ENCODE peak calls at places on chromosomes 16 and 17, in five cellular contexts. I, Z, P, D and T are unnamed samples.
A peak's percentile ranks its signal among the peaks of the same experiment; 100 is the strongest.

GRCh38 chr17:45150911-45151809 is 2.9 kb downstream of the HEXIM1 start:
- DNase-seq in Z (no peak), D (no peak), I (no peak), P (no peak), T (no peak)

GRCh38 chr17:34765291-34765690 is 185.9 kb downstream of the TMEM132E start:
- DNase-seq in Z (no peak), I (no peak), P (no peak), D (no peak), T (no peak)

GRCh38 chr16:85415196-85415988 is 197.7 kb upstream of the GSE1 start:
- DNase-seq in I (no peak), P (no peak), Z (no peak), D (peak; percentile 9), T (no peak)

GRCh38 chr17:55072910-55073309 is 104.3 kb downstream of the STXBP4 start:
- DNase-seq in P (no peak), Z (no peak), D (no peak), I (no peak), T (no peak)

GRCh38 chr16:11390573-11391495 is 45.6 kb downstream of the RMI2 start:
- DNase-seq in Z (no peak), I (no peak), P (no peak), D (no peak), T (peak; percentile 25)

GRCh38 chr16:7182510-7183109 is 150.0 kb upstream of the RBFOX1 start:
- DNase-seq in I (peak; percentile 21), Z (no peak), P (peak; percentile 10), D (no peak), T (no peak)

GRCh38 chr16:79003026-79003617 is 597.4 kb downstream of the MAF start:
- DNase-seq in D (no peak), Z (no peak), P (no peak), I (no peak), T (no peak)

GRCh38 chr16:9801651-9802050 is 380.6 kb downstream of the GRIN2A start:
- DNase-seq in D (no peak), I (no peak), P (no peak), Z (no peak), T (no peak)

GRCh38 chr17:56358651-56359050 is 205.4 kb downstream of the ANKFN1 start:
- DNase-seq in P (no peak), I (no peak), Z (peak; percentile 22), D (no peak), T (no peak)

GRCh38 chr16:80667258-80667560 is 126.4 kb downstream of the DYNLRB2 start:
- DNase-seq in D (no peak), Z (no peak), I (no peak), P (no peak), T (no peak)

GRCh38 chr16:51374346-51374745 is 223.3 kb upstream of the SALL1 start:
- DNase-seq in P (no peak), D (no peak), Z (no peak), I (no peak), T (no peak)

GRCh38 chr17:1485748-1486376 is 6.6 kb downstream of the MYO1C start:
- DNase-seq in D (peak; percentile 76), P (peak; percentile 66), I (peak; percentile 54), Z (no peak), T (peak; percentile 70)

GRCh38 chr16:46972971-46973456 is 460 bp downstream of the DNAJA2 start:
- DNase-seq in D (peak; percentile 50), P (peak; percentile 70), Z (no peak), I (peak; percentile 51), T (peak; percentile 53)

GRCh38 chr16:86516618-86517003 is 6.3 kb downstream of the FOXF1 start:
- DNase-seq in Z (no peak), P (no peak), I (no peak), D (no peak), T (no peak)

GRCh38 chr16:66441586-66442375 is 14.7 kb downstream of the BEAN1 start:
- DNase-seq in I (no peak), Z (no peak), D (no peak), P (no peak), T (no peak)

GRCh38 chr17:13508916-13509315 is 92.8 kb downstream of the HS3ST3A1 start:
- DNase-seq in I (no peak), Z (no peak), D (no peak), P (no peak), T (no peak)

GRCh38 chr17:80760501-80760900 is 215.9 kb downstream of the RPTOR start:
- DNase-seq in I (no peak), Z (no peak), D (peak; percentile 73), P (no peak), T (no peak)

GRCh38 chr17:78132086-78132676 is 1.6 kb downstream of the TMC8 start:
- DNase-seq in I (peak; percentile 77), Z (no peak), D (peak; percentile 83), P (peak; percentile 29), T (no peak)

GRCh38 chr16:12764813-12765212 is 38.9 kb downstream of the CPPED1 start:
- DNase-seq in P (no peak), D (no peak), Z (no peak), I (no peak), T (no peak)

GRCh38 chr16:12160249-12160648 is 183.7 kb downstream of the SNX29 start:
- DNase-seq in Z (no peak), P (no peak), I (no peak), D (no peak), T (no peak)

GRCh38 chr16:85235988-85236831 is 123.9 kb upstream of the CIBAR2 start:
- DNase-seq in I (no peak), Z (no peak), P (no peak), D (no peak), T (peak; percentile 69)

GRCh38 chr17:3026856-3027751 is 36.3 kb downstream of the OR1D5 start:
- DNase-seq in I (no peak), Z (no peak), D (no peak), P (no peak), T (no peak)

GRCh38 chr17:81957691-81958432 is 3.1 kb downstream of the NOTUM start:
- DNase-seq in I (no peak), Z (no peak), D (no peak), P (no peak), T (no peak)

GRCh38 chr16:69116911-69117310 is 11.5 kb downstream of the HAS3 start:
- DNase-seq in D (no peak), Z (no peak), I (no peak), P (no peak), T (no peak)

GRCh38 chr17:18231156-18231555 is 5.7 kb downstream of the LLGL1 start:
- DNase-seq in P (no peak), D (no peak), I (peak; percentile 37), Z (no peak), T (no peak)

GRCh38 chr17:48093341-48094045 is 7.8 kb downstream of the CBX1 start:
- DNase-seq in P (no peak), Z (no peak), D (peak; percentile 23), I (no peak), T (no peak)

GRCh38 chr17:69525920-69526841 is 111.7 kb downstream of the MAP2K6 start:
- DNase-seq in I (peak; percentile 82), D (peak; percentile 36), P (peak; percentile 38), Z (peak; percentile 73), T (no peak)

GRCh38 chr17:41864837-41865595 is at the start of gene KLHL11:
- DNase-seq in Z (peak; percentile 60), P (peak; percentile 87), I (peak; percentile 96), D (peak; percentile 93), T (peak; percentile 88)

GRCh38 chr17:43401293-43401692 is 2.5 kb downstream of the ARL4D start:
- DNase-seq in P (no peak), Z (no peak), I (no peak), D (no peak), T (no peak)
- TF ChIP-seq POLR2AphosphoS5 in P (no peak), Z (no peak), I (no peak), D (no peak), T (no peak)

DNA sequence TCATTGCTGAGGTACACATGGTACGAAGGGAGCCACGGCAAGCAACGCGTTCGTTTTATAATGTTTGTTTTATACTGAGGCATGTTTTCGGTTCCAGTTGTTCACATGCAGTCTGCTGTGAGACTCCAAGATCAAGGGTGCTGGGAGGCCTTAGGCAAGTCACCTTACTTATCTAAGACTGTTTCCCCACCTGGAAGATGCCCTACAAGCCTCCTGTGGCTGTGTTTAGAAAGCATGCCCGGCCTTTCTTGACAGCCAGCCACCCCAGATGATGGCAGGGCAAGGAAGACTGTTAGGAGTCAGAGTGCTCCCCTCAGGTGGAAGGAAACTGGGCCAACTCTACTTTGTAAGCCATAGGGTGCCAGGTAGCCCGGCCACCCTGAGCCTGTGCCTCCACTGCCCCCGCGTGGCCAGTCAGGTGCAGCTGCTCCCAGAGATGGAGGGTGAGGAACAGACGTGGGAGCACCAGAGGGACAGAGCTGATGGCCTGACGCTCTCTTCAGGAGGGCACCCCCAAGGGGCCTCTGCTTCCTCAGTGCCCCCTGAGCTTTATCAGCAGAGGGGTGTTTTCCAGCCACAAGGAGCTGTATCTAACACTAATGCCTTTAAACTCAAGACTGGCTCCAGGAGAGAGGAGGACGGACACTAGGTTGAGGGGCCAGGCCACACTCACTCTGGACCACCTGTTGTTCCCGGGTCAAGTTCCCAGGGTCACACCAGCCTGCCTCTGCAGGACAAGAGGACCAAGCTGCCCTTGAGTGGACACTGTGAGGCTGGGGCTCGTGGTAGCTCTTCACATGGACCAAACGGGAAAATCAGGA is 5.4 kb downstream of the NAT9 start:
- DNase-seq in P (peak; percentile 55), Z (peak; percentile 41), D (peak; percentile 85), I (peak; percentile 85), T (peak; percentile 74)
- TF ChIP-seq POLR2AphosphoS5 in P (no peak), Z (peak; percentile 54), D (peak; percentile 43), I (peak; percentile 7), T (no peak)

GRCh38 chr17:30796016-30796415 is 28.5 kb downstream of the CRLF3 start:
- DNase-seq in Z (no peak), I (no peak), P (no peak), D (no peak), T (no peak)

GRCh38 chr17:30788918-30789317 is 35.6 kb downstream of the CRLF3 start:
- DNase-seq in P (no peak), D (no peak), I (peak; percentile 17), Z (no peak), T (no peak)

GRCh38 chr17:30793282-30793977 is 31.1 kb downstream of the CRLF3 start:
- DNase-seq in I (no peak), Z (no peak), D (no peak), P (no peak), T (no peak)

GRCh38 chr17:30790279-30790678 is 34.2 kb downstream of the CRLF3 start:
- DNase-seq in I (no peak), D (no peak), Z (no peak), P (no peak), T (no peak)
- TF ChIP-seq POLR2AphosphoS5 in I (no peak), D (no peak), Z (no peak), P (no peak), T (no peak)

GRCh38 chr16:4700997-4701743 is 7.8 kb downstream of the NUDT16L1 start:
- DNase-seq in I (no peak), D (peak; percentile 79), P (no peak), Z (no peak), T (no peak)
- TF ChIP-seq POLR2AphosphoS5 in I (no peak), D (no peak), P (no peak), Z (no peak), T (no peak)